ENCODE peak calls at places on chromosome 1, in eight cellular contexts. O is tibial artery; G is ELF-1; Y is cardiac muscle cell; X is EL; K is nucleus accumbens; P is effector memory CD8-positive, alpha-beta T cell; E is stimulated activated CD8-positive, alpha-beta memory T cell treated with anti-CD3 and anti-CD28 coated beads, Interleukin-15, amount 100 ng/mL, for 1 hour. M is an unnamed sample.

GRCh38 chr1:236468625-236469024 is 55.2 kb upstream of the LGALS8 start:
- DNase-seq in O (no peak), G (no peak), Y (no peak), X (no peak), K (no peak), P (no peak), E (no peak), M (no peak)

GRCh38 chr1:198677027-198677426 is 38.2 kb downstream of the PTPRC start:
- DNase-seq in O (no peak), G (no peak), Y (no peak), X (peak), K (no peak), P (no peak), E (no peak), M (no peak)

GRCh38 chr1:44062656-44063055 is 31.4 kb upstream of the SLC6A9 start:
- DNase-seq in O (no peak), G (no peak), Y (no peak), X (no peak), K (no peak), P (no peak), E (no peak), M (no peak)

GRCh38 chr1:220700591-220701179 is 10.5 kb downstream of the C1orf115 start:
- DNase-seq in O (no peak), G (peak), Y (peak), X (no peak), K (no peak), P (no peak), E (no peak), M (no peak)

GRCh38 chr1:110626890-110627289 is 20.7 kb upstream of the KCNA2 start:
- DNase-seq in O (no peak), G (no peak), Y (no peak), X (no peak), K (no peak), P (no peak), E (no peak), M (no peak)

GRCh38 chr1:211895126-211895759 is 64.7 kb upstream of the LPGAT1 start:
- DNase-seq in O (no peak), G (peak), Y (no peak), X (no peak), K (no peak), P (no peak), E (no peak), M (no peak)

GRCh38 chr1:200977071-200977754 is 46.3 kb downstream of the KIF21B start:
- DNase-seq in O (no peak), G (no peak), Y (no peak), X (no peak), K (no peak), P (no peak), E (no peak), M (no peak)

GRCh38 chr1:214582289-214582891 is 20.6 kb upstream of the CENPF start:
- DNase-seq in O (no peak), G (no peak), Y (no peak), X (no peak), K (no peak), P (no peak), E (no peak), M (no peak)

GRCh38 chr1:212754193-212754592 is 37.4 kb downstream of the NSL1 start:
- DNase-seq in O (no peak), G (no peak), Y (no peak), X (no peak), K (no peak), P (no peak), E (no peak), M (no peak)

GRCh38 chr1:234000557-234001081 is 96.1 kb downstream of the SLC35F3 start:
- DNase-seq in O (no peak), G (peak), Y (no peak), X (no peak), K (no peak), P (no peak), E (no peak), M (no peak)

GRCh38 chr1:93758842-93759515 is 77.3 kb upstream of the BCAR3 start:
- DNase-seq in O (no peak), G (no peak), Y (peak), X (no peak), K (no peak), P (peak), E (no peak), M (no peak)

GRCh38 chr1:48493970-48494769 is 22.2 kb upstream of the SPATA6 start:
- DNase-seq in O (no peak), G (no peak), Y (peak), X (peak), K (peak), P (no peak), E (no peak), M (no peak)

GRCh38 chr1:31939484-31940329 is 1.5 kb upstream of the PTP4A2 start:
- DNase-seq in O (no peak), G (peak), Y (peak), X (peak), K (no peak), P (peak), E (no peak), M (peak)

GRCh38 chr1:217564833-217565232 is 66.1 kb downstream of the GPATCH2 start:
- DNase-seq in O (no peak), G (no peak), Y (no peak), X (no peak), K (no peak), P (no peak), E (no peak), M (no peak)

M was measured in breast epithelium.